ENCODE peak calls at places on chromosomes 5 and 9, in five cellular contexts. O is A549, V is HepG2, A is K562, B is H1. L is an unnamed sample.

GRCh38 chr5:146825033-146825432 is 53.5 kb downstream of the PPP2R2B start:
- DNase-seq in O (no peak), A (no peak), B (no peak), V (peak), L (no peak)

GRCh38 chr5:116527587-116527986 is 47.0 kb downstream of the SEMA6A start:
- DNase-seq in A (no peak), V (no peak), O (no peak), B (no peak), L (no peak)

GRCh38 chr9:12904261-12905000 is 129.6 kb downstream of the LURAP1L start:
- DNase-seq in A (no peak), O (no peak), B (no peak), V (no peak), L (no peak)

GRCh38 chr5:154095819-154096380 is 57.1 kb downstream of the MFAP3 start:
- DNase-seq in A (no peak), O (no peak), V (no peak), B (no peak), L (no peak)

GRCh38 chr5:134177197-134178171 is 734 bp upstream of the SKP1 start:
- DNase-seq in A (peak), V (peak), O (peak), B (peak), L (peak)

GRCh38 chr9:127013597-127013996 is 99.0 kb downstream of the RALGPS1 start:
- DNase-seq in B (no peak), A (no peak), V (no peak), O (no peak), L (no peak)

GRCh38 chr5:40681351-40682311 is 1.9 kb downstream of the PTGER4 start:
- DNase-seq in V (no peak), O (no peak), B (no peak), A (no peak), L (no peak)

GRCh38 chr5:124628721-124629596 is 117.5 kb downstream of the ZNF608 start:
- DNase-seq in B (peak), O (peak), V (peak), A (peak), L (no peak)

GRCh38 chr5:133233616-133234015 is 181.8 kb downstream of the HSPA4 start:
- DNase-seq in B (no peak), O (no peak), V (no peak), A (no peak), L (no peak)

GRCh38 chr5:180595381-180596114 is 4.2 kb upstream of the SCGB3A1 start:
- DNase-seq in O (no peak), B (no peak), V (no peak), A (no peak), L (no peak)

GRCh38 chr5:75156585-75156984 is 80.1 kb downstream of the ANKRD31 start:
- DNase-seq in A (no peak), O (no peak), V (peak), B (no peak), L (no peak)

GRCh38 chr9:123943671-123944070 is 13.7 kb upstream of the DENND1A start:
- DNase-seq in A (no peak), B (no peak), V (no peak), O (no peak), L (no peak)

GRCh38 chr5:143014017-143014651 is 244.0 kb downstream of the ARHGAP26 start:
- DNase-seq in A (peak), O (no peak), B (no peak), V (no peak), L (no peak)

GRCh38 chr5:134435525-134435924 is 23.8 kb upstream of the CDKN2AIPNL start:
- DNase-seq in O (no peak), V (no peak), A (no peak), B (no peak), L (no peak)

GRCh38 chr5:16037121-16037520 is 142.5 kb downstream of the MARCHF11 start:
- DNase-seq in B (no peak), O (no peak), A (no peak), V (no peak), L (no peak)

GRCh38 chr5:171418316-171418981 is 998 bp upstream of the FGF18 start:
- DNase-seq in A (peak), B (peak), O (peak), V (peak), L (no peak)

GRCh38 chr5:68419637-68420452 is 204.3 kb downstream of the PIK3R1 start:
- DNase-seq in O (no peak), A (peak), B (no peak), V (no peak), L (no peak)

GRCh38 chr5:88666761-88667186 is 216.2 kb downstream of the MEF2C start:
- DNase-seq in B (no peak), O (no peak), V (no peak), A (no peak), L (no peak)

GRCh38 chr9:16672501-16672900 is 198.0 kb downstream of the BNC2 start:
- DNase-seq in O (no peak), A (no peak), V (no peak), B (no peak), L (no peak)

GRCh38 chr5:57805732-57806131 is 323.1 kb upstream of the ACTBL2 start:
- DNase-seq in A (no peak), O (no peak), B (no peak), V (no peak), L (no peak)

GRCh38 chr5:160649304-160649703 is 202.7 kb downstream of the ATP10B start:
- DNase-seq in B (no peak), O (no peak), V (peak), A (no peak), L (no peak)

GRCh38 chr9:136312436-136312835 is 8.5 kb upstream of the CCDC187 start:
- DNase-seq in O (peak), V (no peak), A (peak), B (no peak), L (no peak)

GRCh38 chr5:103424008-103424407 is 138.6 kb downstream of the NUDT12 start:
- DNase-seq in V (no peak), A (no peak), O (no peak), B (no peak), L (no peak)

GRCh38 chr5:32153723-32154122 is 20.4 kb downstream of the GOLPH3 start:
- DNase-seq in A (no peak), V (no peak), B (no peak), O (no peak), L (no peak)

DNA sequence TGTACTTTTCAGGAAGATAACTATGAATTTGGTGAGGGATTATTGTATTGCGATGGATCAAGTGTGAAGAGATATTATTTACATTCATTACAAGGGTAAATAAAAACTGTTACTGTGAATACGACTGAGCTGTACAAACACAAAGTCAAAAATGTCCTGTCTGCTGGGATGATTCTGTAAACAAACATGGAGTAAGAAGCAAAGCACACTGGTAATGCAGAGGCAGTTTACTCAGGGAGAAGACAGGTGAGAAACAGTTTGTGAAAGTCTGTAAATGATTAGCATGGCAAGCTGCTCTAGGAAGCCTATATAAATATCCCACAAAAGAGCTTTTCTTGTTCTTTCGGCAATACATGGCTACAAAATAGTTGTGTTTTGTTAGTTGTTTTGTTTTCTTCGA is 115.4 kb upstream of the GNA14 start:
- DNase-seq in V (peak), O (no peak), B (no peak), A (no peak), L (no peak)
- TF ChIP-seq HDAC2 in V (peak), O (no peak), B (no peak), A (no peak), L (no peak)

GRCh38 chr5:4947106-4947505 is 193.0 kb upstream of the ADAMTS16 start:
- DNase-seq in V (no peak), O (no peak), A (no peak), B (no peak), L (no peak)

GRCh38 chr5:4942831-4943178 is 197.3 kb upstream of the ADAMTS16 start:
- DNase-seq in O (no peak), V (no peak), B (peak), A (no peak), L (no peak)

GRCh38 chr5:4945296-4945695 is 194.8 kb upstream of the ADAMTS16 start:
- DNase-seq in B (no peak), A (no peak), V (no peak), O (no peak), L (no peak)

GRCh38 chr5:4938941-4939546 is 201.1 kb upstream of the ADAMTS16 start:
- DNase-seq in O (no peak), V (no peak), B (no peak), A (no peak), L (no peak)

GRCh38 chr5:4941957-4942830 is 197.9 kb upstream of the ADAMTS16 start:
- DNase-seq in B (no peak), A (peak), V (no peak), O (peak), L (no peak)
- TF ChIP-seq HDAC2 in B (no peak), A (no peak), V (no peak), O (no peak), L (no peak)

DNA sequence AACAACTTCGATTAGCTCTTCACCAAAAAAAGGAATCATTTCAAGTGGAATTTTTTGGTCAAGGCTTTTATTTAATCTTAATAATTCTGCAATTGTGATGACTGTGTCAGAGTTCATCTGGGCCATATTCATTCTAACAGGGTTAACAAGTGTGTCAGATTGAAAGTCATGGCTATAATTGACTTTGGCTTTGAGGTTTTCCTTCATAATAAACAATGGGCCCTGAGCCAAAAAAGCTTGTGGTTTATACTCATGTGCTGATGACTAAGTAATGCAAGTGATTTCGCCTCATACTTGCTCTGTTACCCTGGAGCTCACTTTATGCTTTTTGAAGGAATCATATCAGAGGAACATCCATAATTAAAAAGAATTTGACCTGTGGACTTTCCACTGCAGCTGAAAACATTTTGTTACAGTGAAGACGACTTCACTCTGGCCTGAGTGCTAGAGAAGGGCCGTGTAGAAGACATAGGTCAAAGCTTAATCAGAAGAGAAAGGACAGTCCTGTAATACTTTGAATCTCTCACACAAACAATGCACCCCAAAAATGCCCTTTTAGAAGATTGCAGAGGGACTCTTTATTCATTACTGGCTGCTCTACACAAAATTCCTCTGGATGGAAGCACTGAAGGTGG is 101.7 kb downstream of the GDNF start:
- DNase-seq in B (no peak), A (no peak), O (no peak), V (peak), L (peak)
- TF ChIP-seq HDAC2 in B (no peak), A (no peak), O (no peak), V (no peak), L (no peak)

GRCh38 chr9:75142208-75142607 is 53.9 kb downstream of the OSTF1 start:
- DNase-seq in O (no peak), B (no peak), V (no peak), A (no peak), L (no peak)

GRCh38 chr9:75148551-75148950 is 60.2 kb downstream of the OSTF1 start:
- DNase-seq in V (no peak), B (no peak), A (no peak), O (no peak), L (no peak)

GRCh38 chr9:75149841-75150241 is 61.5 kb downstream of the OSTF1 start:
- DNase-seq in V (no peak), A (no peak), O (no peak), B (no peak), L (no peak)

GRCh38 chr9:75147638-75148037 is 59.3 kb downstream of the OSTF1 start:
- DNase-seq in V (no peak), O (no peak), A (no peak), B (no peak), L (peak)

GRCh38 chr9:75146229-75146628 is 57.9 kb downstream of the OSTF1 start:
- DNase-seq in A (no peak), O (no peak), B (no peak), V (no peak), L (no peak)
- TF ChIP-seq HDAC2 in A (no peak), O (no peak), B (no peak), V (no peak), L (no peak)

DNA sequence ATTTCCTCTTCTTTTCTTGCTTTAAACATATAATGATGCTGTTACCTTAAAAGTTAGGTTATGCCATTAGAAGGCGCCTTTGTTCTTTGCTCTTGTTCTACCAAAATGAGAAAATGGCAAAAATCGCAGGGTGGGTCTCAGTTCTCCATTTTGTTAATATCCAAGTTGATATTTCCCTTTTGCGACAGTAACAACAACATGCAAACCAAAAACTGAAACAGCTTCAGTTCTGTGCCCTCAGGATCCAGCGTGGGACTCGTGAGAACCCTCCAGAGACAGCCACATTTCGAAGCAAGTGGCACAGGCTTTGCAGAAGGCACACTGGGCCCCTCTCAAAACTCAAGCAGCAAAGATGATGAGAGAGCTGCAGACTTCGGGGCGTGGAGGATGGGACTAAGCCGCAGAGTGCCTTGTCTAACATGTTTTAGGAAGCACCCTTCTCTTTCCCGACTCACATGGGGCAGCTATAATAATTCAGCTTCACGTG is 33.0 kb upstream of the LCP2 start:
- DNase-seq in V (no peak), O (no peak), B (no peak), A (no peak), L (no peak)
- TF ChIP-seq HDAC2 in V (no peak), O (no peak), B (no peak), A (no peak), L (no peak)

DNA sequence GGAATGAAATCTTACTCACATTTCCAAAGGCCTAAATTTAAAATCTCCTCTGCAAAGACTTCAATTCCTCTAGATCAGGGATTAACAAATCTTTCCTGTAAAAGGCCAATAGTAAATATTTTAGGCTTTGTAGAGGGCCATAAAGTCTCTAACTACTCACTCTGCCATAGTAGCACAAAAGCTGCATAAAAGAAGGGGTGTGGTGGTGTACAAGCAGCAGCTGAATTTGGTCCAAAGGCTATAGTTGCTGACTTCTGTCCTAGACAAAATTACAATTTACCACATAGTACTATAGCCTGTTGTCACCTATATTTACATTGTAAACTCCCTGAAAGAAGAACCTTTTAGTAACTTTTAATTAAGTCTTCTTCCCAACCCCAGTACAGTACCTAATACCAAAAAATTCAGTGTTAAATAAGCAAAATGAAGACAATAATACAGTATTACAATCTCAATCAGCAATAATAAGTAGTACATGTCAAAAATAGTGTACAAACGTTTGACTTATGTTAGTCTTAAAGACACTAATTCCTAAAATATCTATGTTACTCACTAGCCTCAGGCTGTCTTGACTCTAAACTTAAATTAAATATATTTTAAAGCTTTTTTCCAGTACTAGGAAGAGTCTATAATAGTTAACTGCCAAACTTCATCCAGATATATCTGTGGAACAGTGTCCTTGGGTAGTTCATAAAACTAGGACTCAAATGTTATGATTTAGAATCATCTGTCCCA is 6.9 kb downstream of the CETN3 start:
- DNase-seq in A (no peak), B (no peak), V (no peak), O (no peak), L (no peak)
- TF ChIP-seq HDAC2 in A (no peak), B (no peak), V (no peak), O (no peak), L (no peak)

GRCh38 chr9:137878146-137878941 is 762 bp downstream of the CACNA1B start:
- DNase-seq in V (no peak), B (peak), O (no peak), A (peak), L (no peak)
- TF ChIP-seq HDAC2 in V (no peak), B (no peak), O (no peak), A (no peak), L (no peak)